ENCODE peak calls at places on chromosomes 5 and 9, in ten cellular contexts. B is activated naive CD8-positive, alpha-beta T cell treated with anti-CD3 and anti-CD28 coated beads, Interleukin-2, amount 10 ng/mL, durations not matched to agents 7 days and 5 days; G is NCI-H1105; D is fibroblast of pulmonary artery; V is left colon; E is endothelial cell of umbilical vein; H is activated CD8-positive, alpha-beta T cell treated with anti-CD3 and anti-CD28 coated beads for 36 hours; A is activated effector memory CD4-positive, alpha-beta T cell treated with anti-CD3 and anti-CD28 coated beads, Interleukin-2, amount 50 U/mL, for 16 hours; L is ureter; N is cardiac septum. U is an unnamed sample.

GRCh38 chr5:177472460-177473441 is 683 bp downstream of the DBN1 start:
- DNase-seq in B (peak), G (peak), D (no peak), V (no peak), E (peak), H (peak), A (peak), L (no peak), N (no peak), U (no peak)

GRCh38 chr9:116985636-116986414 is 298.7 kb downstream of the TRIM32 start:
- DNase-seq in B (no peak), G (no peak), D (no peak), V (no peak), E (no peak), H (no peak), A (no peak), L (no peak), N (no peak), U (no peak)

GRCh38 chr9:107172979-107173347 is 110.1 kb upstream of the RAD23B start:
- DNase-seq in B (no peak), G (no peak), D (no peak), V (no peak), E (no peak), H (no peak), A (no peak), L (no peak), N (no peak), U (no peak)

GRCh38 chr9:99213197-99213596 is 8.5 kb downstream of the ALG2 start:
- DNase-seq in B (no peak), G (no peak), D (no peak), V (no peak), E (no peak), H (no peak), A (no peak), L (no peak), N (no peak), U (no peak)

GRCh38 chr9:107251756-107252322 is 31.2 kb upstream of the RAD23B start:
- DNase-seq in B (no peak), G (no peak), D (peak), V (no peak), E (no peak), H (no peak), A (no peak), L (no peak), N (no peak), U (no peak)

GRCh38 chr9:107020040-107020530 is 157.1 kb downstream of the ZNF462 start:
- DNase-seq in B (no peak), G (no peak), D (peak), V (no peak), E (no peak), H (no peak), A (no peak), L (no peak), N (no peak), U (no peak)

GRCh38 chr9:119322137-119322695 is 47.0 kb downstream of the BRINP1 start:
- DNase-seq in B (no peak), G (no peak), D (no peak), V (no peak), E (no peak), H (no peak), A (no peak), L (no peak), N (no peak), U (no peak)

GRCh38 chr9:90956026-90956810 is 154.6 kb downstream of the SYK start:
- DNase-seq in B (no peak), G (no peak), D (no peak), V (no peak), E (no peak), H (no peak), A (no peak), L (no peak), N (no peak), U (no peak)

GRCh38 chr5:8474569-8474930 is 605.6 kb downstream of the MTRR start:
- DNase-seq in B (no peak), G (no peak), D (no peak), V (no peak), E (no peak), H (no peak), A (no peak), L (no peak), N (no peak), U (no peak)

U was measured in prostate gland.